ENCODE peak calls at places on chromosomes 4 and X, in six cellular contexts. One of them, this sample, is unnamed. For H3K9me3, the result is how much of the 10 kb centered on the place peaks cover.

GRCh38 chr4:26687728-26688127 is 103.8 kb downstream of the TBC1D19 start:
- DNase-seq in lower lobe of right lung: no peak
- DNase-seq in tibial artery: no peak
- DNase-seq in aorta: no peak
- DNase-seq in right cardiac atrium: no peak
- DNase-seq in breast epithelium: no peak
- DNase-seq in this sample: no peak

GRCh38 chr4:87734936-87735335 is 64.4 kb upstream of the IBSP start:
- DNase-seq in lower lobe of right lung: no peak
- DNase-seq in tibial artery: no peak
- DNase-seq in aorta: no peak
- DNase-seq in right cardiac atrium: no peak
- DNase-seq in breast epithelium: no peak
- DNase-seq in this sample: no peak

GRCh38 chr4:119655111-119655837 is 26.7 kb upstream of the PDE5A start:
- DNase-seq in lower lobe of right lung: no peak
- DNase-seq in tibial artery: no peak
- DNase-seq in aorta: no peak
- DNase-seq in right cardiac atrium: no peak
- DNase-seq in breast epithelium: no peak
- DNase-seq in this sample: no peak

GRCh38 chrX:103718120-103718519 is 7.4 kb downstream of the TMEM31 start:
- DNase-seq in lower lobe of right lung: no peak
- DNase-seq in tibial artery: no peak
- DNase-seq in aorta: no peak
- DNase-seq in right cardiac atrium: no peak
- DNase-seq in breast epithelium: no peak
- DNase-seq in this sample: no peak

GRCh38 chr4:97349468-97350186 is 793.6 kb downstream of the STPG2 start:
- DNase-seq in lower lobe of right lung: no peak
- DNase-seq in tibial artery: no peak
- DNase-seq in aorta: no peak
- DNase-seq in right cardiac atrium: no peak
- DNase-seq in breast epithelium: no peak
- DNase-seq in this sample: no peak

GRCh38 chr4:13548984-13549546 is 4.8 kb upstream of the NKX3-2 start:
- DNase-seq in lower lobe of right lung: peak
- DNase-seq in tibial artery: peak
- DNase-seq in aorta: peak
- DNase-seq in right cardiac atrium: peak
- DNase-seq in breast epithelium: peak
- DNase-seq in this sample: peak

GRCh38 chr4:59685626-59686025 is 1514.5 kb upstream of the ADGRL3 start:
- DNase-seq in lower lobe of right lung: no peak
- DNase-seq in tibial artery: no peak
- DNase-seq in aorta: no peak
- DNase-seq in right cardiac atrium: no peak
- DNase-seq in breast epithelium: no peak
- DNase-seq in this sample: no peak

GRCh38 chr4:33837043-33837442 is 2407.3 kb downstream of the ARAP2 start:
- DNase-seq in lower lobe of right lung: no peak
- DNase-seq in tibial artery: no peak
- DNase-seq in aorta: no peak
- DNase-seq in right cardiac atrium: no peak
- DNase-seq in breast epithelium: no peak
- DNase-seq in this sample: no peak

GRCh38 chr4:169311643-169312365 is 41.0 kb upstream of the SH3RF1 start:
- DNase-seq in lower lobe of right lung: no peak
- DNase-seq in tibial artery: no peak
- DNase-seq in aorta: no peak
- DNase-seq in right cardiac atrium: no peak
- DNase-seq in breast epithelium: no peak
- DNase-seq in this sample: no peak

GRCh38 chr4:41148292-41148691 is 66.0 kb downstream of the APBB2 start:
- DNase-seq in lower lobe of right lung: no peak
- DNase-seq in tibial artery: no peak
- DNase-seq in aorta: no peak
- DNase-seq in right cardiac atrium: no peak
- DNase-seq in breast epithelium: no peak
- DNase-seq in this sample: no peak

DNA sequence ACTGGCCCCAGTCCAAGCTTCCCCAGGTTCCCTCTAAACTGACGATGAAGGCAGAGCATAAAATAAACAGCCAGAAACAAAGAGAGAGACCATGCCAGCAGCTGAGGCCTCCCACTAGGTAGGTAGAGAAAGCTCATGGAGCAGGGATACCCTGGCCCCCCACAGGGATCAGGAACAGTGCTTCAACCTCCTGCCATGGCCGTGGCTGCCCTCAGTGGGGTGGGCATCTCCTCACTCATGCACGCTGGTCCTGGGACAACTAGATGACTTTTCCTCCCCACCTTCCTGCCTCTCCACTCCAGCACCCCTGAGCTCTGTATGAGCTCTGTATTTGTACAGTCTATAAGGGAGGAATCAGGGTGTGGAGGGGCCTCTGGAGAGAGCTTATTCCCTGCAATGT is 117.7 kb upstream of the PSAPL1 start:
- DNase-seq in lower lobe of right lung: no peak
- DNase-seq in tibial artery: no peak
- DNase-seq in aorta: peak
- DNase-seq in right cardiac atrium: no peak
- DNase-seq in breast epithelium: no peak
- DNase-seq in this sample: no peak
- H3K9me3 ChIP-seq in lower lobe of right lung: under half
- H3K9me3 ChIP-seq in tibial artery: under half
- H3K9me3 ChIP-seq in aorta: under half
- H3K9me3 ChIP-seq in right cardiac atrium: under half
- H3K9me3 ChIP-seq in breast epithelium: under half
- H3K9me3 ChIP-seq in this sample: under half

GRCh38 chrX:97984641-97985040 is 1100.9 kb downstream of the RPA4 start:
- DNase-seq in lower lobe of right lung: no peak
- DNase-seq in tibial artery: no peak
- DNase-seq in aorta: no peak
- DNase-seq in right cardiac atrium: no peak
- DNase-seq in breast epithelium: no peak
- DNase-seq in this sample: no peak
- H3K27ac ChIP-seq in lower lobe of right lung: no peak
- H3K27ac ChIP-seq in tibial artery: no peak
- H3K27ac ChIP-seq in aorta: no peak
- H3K27ac ChIP-seq in right cardiac atrium: no peak
- H3K27ac ChIP-seq in breast epithelium: no peak
- H3K27ac ChIP-seq in this sample: no peak

DNA sequence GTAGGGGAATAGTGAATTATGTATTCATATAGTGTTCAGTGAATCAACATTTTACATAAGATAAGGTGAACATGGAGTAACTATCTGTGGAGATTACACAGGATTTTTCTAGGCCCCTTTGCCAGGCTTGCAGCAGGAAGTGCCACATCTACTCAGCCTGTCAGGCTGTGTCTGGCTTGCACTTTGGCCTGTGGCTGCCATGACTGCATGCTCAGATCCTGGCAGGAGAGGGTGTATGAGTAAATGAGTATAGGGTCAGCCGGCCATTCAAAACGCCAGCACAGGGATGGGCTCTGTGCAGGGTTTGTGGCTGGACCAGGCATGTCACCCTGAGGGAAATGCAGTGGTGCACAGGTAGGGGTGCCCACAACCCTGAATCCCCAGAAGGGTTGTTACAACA is 51.9 kb downstream of the UBQLN2 start:
- DNase-seq in lower lobe of right lung: no peak
- DNase-seq in tibial artery: no peak
- DNase-seq in aorta: no peak
- DNase-seq in right cardiac atrium: no peak
- DNase-seq in breast epithelium: no peak
- DNase-seq in this sample: no peak
- H3K9me3 ChIP-seq in lower lobe of right lung: under half
- H3K9me3 ChIP-seq in tibial artery: under half
- H3K9me3 ChIP-seq in aorta: under half
- H3K9me3 ChIP-seq in right cardiac atrium: under half
- H3K9me3 ChIP-seq in breast epithelium: under half
- H3K9me3 ChIP-seq in this sample: under half

GRCh38 chr4:81746071-81746470 is 274.4 kb upstream of the RASGEF1B start:
- DNase-seq in lower lobe of right lung: no peak
- DNase-seq in tibial artery: no peak
- DNase-seq in aorta: no peak
- DNase-seq in right cardiac atrium: no peak
- DNase-seq in breast epithelium: no peak
- DNase-seq in this sample: no peak
- H3K27ac ChIP-seq in lower lobe of right lung: no peak
- H3K27ac ChIP-seq in tibial artery: no peak
- H3K27ac ChIP-seq in aorta: no peak
- H3K27ac ChIP-seq in right cardiac atrium: no peak
- H3K27ac ChIP-seq in breast epithelium: no peak
- H3K27ac ChIP-seq in this sample: no peak

GRCh38 chrX:82556588-82556987 is 951.5 kb upstream of the POU3F4 start:
- DNase-seq in lower lobe of right lung: no peak
- DNase-seq in tibial artery: no peak
- DNase-seq in aorta: no peak
- DNase-seq in right cardiac atrium: no peak
- DNase-seq in breast epithelium: no peak
- DNase-seq in this sample: no peak
- H3K9me3 ChIP-seq in lower lobe of right lung: under half
- H3K9me3 ChIP-seq in tibial artery: under half
- H3K9me3 ChIP-seq in aorta: under half
- H3K9me3 ChIP-seq in right cardiac atrium: under half
- H3K9me3 ChIP-seq in breast epithelium: under half
- H3K9me3 ChIP-seq in this sample: under half

GRCh38 chrX:663841-664240 is 33.2 kb downstream of the SHOX start:
- DNase-seq in lower lobe of right lung: no peak
- DNase-seq in tibial artery: no peak
- DNase-seq in aorta: no peak
- DNase-seq in right cardiac atrium: no peak
- DNase-seq in breast epithelium: no peak
- DNase-seq in this sample: no peak
- H3K27ac ChIP-seq in lower lobe of right lung: no peak
- H3K27ac ChIP-seq in tibial artery: no peak
- H3K27ac ChIP-seq in aorta: no peak
- H3K27ac ChIP-seq in right cardiac atrium: no peak
- H3K27ac ChIP-seq in breast epithelium: no peak
- H3K27ac ChIP-seq in this sample: no peak

GRCh38 chr4:38162240-38162784 is 202.1 kb downstream of the PTTG2 start:
- DNase-seq in lower lobe of right lung: no peak
- DNase-seq in tibial artery: no peak
- DNase-seq in aorta: no peak
- DNase-seq in right cardiac atrium: no peak
- DNase-seq in breast epithelium: no peak
- DNase-seq in this sample: no peak
- H3K9me3 ChIP-seq in lower lobe of right lung: under half
- H3K9me3 ChIP-seq in tibial artery: under half
- H3K9me3 ChIP-seq in aorta: under half
- H3K9me3 ChIP-seq in right cardiac atrium: under half
- H3K9me3 ChIP-seq in breast epithelium: under half
- H3K9me3 ChIP-seq in this sample: under half

DNA sequence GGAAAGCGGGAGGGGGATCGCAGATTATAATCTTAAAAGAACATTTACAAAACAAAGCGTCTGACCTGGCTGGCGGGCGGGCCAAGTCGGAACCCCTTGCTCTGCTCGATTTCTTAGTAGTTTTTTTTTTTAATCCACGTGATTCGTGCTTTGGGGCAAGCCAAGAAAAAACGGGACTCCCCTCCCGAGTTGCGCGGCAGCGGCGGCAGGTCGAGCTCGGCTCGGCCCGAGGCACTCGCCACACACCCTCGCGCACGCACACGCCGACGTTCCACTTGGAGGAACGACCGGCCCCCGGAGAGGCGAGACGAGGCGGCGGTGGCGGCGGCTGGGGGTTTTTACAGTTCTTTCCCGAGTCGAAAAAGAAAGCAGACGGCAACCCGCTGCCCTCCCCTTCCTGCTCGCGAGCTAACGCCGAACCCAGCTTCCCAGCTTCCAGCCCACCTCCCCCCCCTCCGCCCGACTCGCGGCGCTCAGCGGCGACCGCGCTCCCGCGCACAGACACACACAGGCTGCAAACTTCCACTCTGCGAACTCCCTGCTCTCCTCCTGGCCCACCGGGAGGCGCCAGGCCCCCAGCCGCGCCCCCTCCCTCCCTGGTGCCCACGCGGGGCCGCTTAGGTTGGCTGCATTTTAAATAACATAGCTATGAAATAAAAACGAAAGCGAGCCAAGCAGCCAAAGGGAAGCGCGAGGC is 1.2 kb downstream of the BCOR start:
- DNase-seq in lower lobe of right lung: peak
- DNase-seq in tibial artery: no peak
- DNase-seq in aorta: peak
- DNase-seq in right cardiac atrium: peak
- DNase-seq in breast epithelium: no peak
- DNase-seq in this sample: peak
- H3K27ac ChIP-seq in lower lobe of right lung: peak
- H3K27ac ChIP-seq in tibial artery: peak
- H3K27ac ChIP-seq in aorta: peak
- H3K27ac ChIP-seq in right cardiac atrium: peak
- H3K27ac ChIP-seq in breast epithelium: peak
- H3K27ac ChIP-seq in this sample: peak